ENCODE peak calls at places on chromosomes 4 and X, in seven cellular contexts. One of them, this sample, is unnamed.

GRCh38 chr4:149353241-149353640 is 462.4 kb downstream of the IQCM start:
- DNase-seq in MCF 10A: no peak
- DNase-seq in WTC11: no peak
- DNase-seq in right atrium auricular region: no peak
- DNase-seq in fibroblast of mammary gland: peak
- DNase-seq in bronchial epithelial cell: peak
- DNase-seq in PC-3: peak
- DNase-seq in this sample: no peak

GRCh38 chrX:70970482-70970999 is 39.6 kb upstream of the SLC7A3 start:
- DNase-seq in bronchial epithelial cell: peak
- DNase-seq in MCF 10A: peak
- DNase-seq in fibroblast of mammary gland: peak
- DNase-seq in right atrium auricular region: no peak
- DNase-seq in PC-3: peak
- DNase-seq in WTC11: no peak
- DNase-seq in this sample: no peak

GRCh38 chr4:177116161-177116560 is 193.5 kb upstream of the NEIL3 start:
- DNase-seq in WTC11: no peak
- DNase-seq in fibroblast of mammary gland: no peak
- DNase-seq in MCF 10A: no peak
- DNase-seq in right atrium auricular region: no peak
- DNase-seq in bronchial epithelial cell: no peak
- DNase-seq in PC-3: no peak
- DNase-seq in this sample: no peak

GRCh38 chr4:119286377-119287002 is 35.4 kb downstream of the FABP2 start:
- DNase-seq in fibroblast of mammary gland: peak
- DNase-seq in PC-3: peak
- DNase-seq in WTC11: no peak
- DNase-seq in bronchial epithelial cell: peak
- DNase-seq in right atrium auricular region: no peak
- DNase-seq in MCF 10A: peak
- DNase-seq in this sample: no peak

GRCh38 chr4:3324093-3324815 is 31.4 kb downstream of the RGS12 start:
- DNase-seq in fibroblast of mammary gland: no peak
- DNase-seq in right atrium auricular region: peak
- DNase-seq in WTC11: peak
- DNase-seq in PC-3: no peak
- DNase-seq in MCF 10A: no peak
- DNase-seq in bronchial epithelial cell: no peak
- DNase-seq in this sample: no peak

GRCh38 chrX:12721042-12721441 is 70.2 kb upstream of the PRPS2 start:
- DNase-seq in bronchial epithelial cell: no peak
- DNase-seq in WTC11: peak
- DNase-seq in PC-3: peak
- DNase-seq in right atrium auricular region: no peak
- DNase-seq in MCF 10A: no peak
- DNase-seq in fibroblast of mammary gland: no peak
- DNase-seq in this sample: no peak

GRCh38 chr4:38160487-38161207 is 200.4 kb downstream of the PTTG2 start:
- DNase-seq in MCF 10A: peak
- DNase-seq in WTC11: no peak
- DNase-seq in PC-3: peak
- DNase-seq in right atrium auricular region: peak
- DNase-seq in fibroblast of mammary gland: peak
- DNase-seq in bronchial epithelial cell: peak
- DNase-seq in this sample: no peak

GRCh38 chr4:86130160-86130933 is 229.5 kb downstream of the MAPK10 start:
- DNase-seq in right atrium auricular region: no peak
- DNase-seq in WTC11: no peak
- DNase-seq in fibroblast of mammary gland: no peak
- DNase-seq in MCF 10A: no peak
- DNase-seq in PC-3: no peak
- DNase-seq in bronchial epithelial cell: no peak
- DNase-seq in this sample: no peak

GRCh38 chr4:112775801-112776200 is 138.9 kb downstream of the LARP7 start:
- DNase-seq in bronchial epithelial cell: peak
- DNase-seq in fibroblast of mammary gland: no peak
- DNase-seq in MCF 10A: peak
- DNase-seq in PC-3: no peak
- DNase-seq in right atrium auricular region: no peak
- DNase-seq in WTC11: no peak
- DNase-seq in this sample: no peak

DNA sequence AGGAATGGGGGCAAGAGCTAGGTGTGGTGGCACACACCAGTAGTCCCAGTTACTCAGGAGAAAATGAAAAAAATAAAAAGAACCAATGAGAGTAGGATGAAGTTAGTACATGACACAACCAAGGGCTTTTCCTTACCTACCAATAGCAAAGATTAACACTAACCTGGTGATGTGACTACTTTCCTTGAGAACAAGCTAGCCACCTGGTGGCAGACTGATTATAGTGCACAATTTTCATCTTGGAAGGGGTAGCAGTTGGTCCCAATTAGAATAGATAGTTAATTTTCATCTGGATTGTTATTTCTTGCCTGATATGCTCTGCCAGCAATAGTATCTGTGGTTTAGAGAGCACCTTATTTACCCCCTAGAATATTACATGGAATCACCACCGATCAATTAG is 1216.8 kb upstream of the PABPC4L start:
- DNase-seq in bronchial epithelial cell: peak
- DNase-seq in PC-3: peak
- DNase-seq in MCF 10A: peak
- DNase-seq in fibroblast of mammary gland: no peak
- DNase-seq in WTC11: peak
- DNase-seq in right atrium auricular region: no peak
- DNase-seq in this sample: no peak
- TF ChIP-seq CTCF in bronchial epithelial cell: peak
- TF ChIP-seq CTCF in PC-3: peak
- TF ChIP-seq CTCF in MCF 10A: peak
- TF ChIP-seq CTCF in fibroblast of mammary gland: peak
- TF ChIP-seq CTCF in WTC11: peak
- TF ChIP-seq CTCF in right atrium auricular region: no peak
- TF ChIP-seq CTCF in this sample: no peak

DNA sequence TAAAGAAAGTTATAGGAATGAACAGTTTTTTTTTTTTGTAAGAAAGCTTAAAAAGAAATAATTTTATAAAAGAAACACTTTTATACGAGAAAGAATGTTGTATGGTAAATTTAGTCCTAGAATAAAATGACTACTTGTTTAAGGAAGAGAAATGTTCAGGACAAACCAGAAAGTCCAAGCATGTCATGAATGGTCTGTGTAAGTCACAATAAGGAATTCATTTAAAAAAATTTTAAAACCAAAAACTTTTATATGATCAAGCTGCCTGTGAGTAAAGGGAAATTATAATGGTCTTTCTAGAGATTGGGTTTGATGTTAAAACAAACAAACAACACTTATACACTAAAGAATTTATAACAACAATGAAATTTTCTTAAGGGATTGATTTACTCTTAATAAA is 858.9 kb upstream of the PCDH7 start:
- DNase-seq in fibroblast of mammary gland: peak
- DNase-seq in PC-3: peak
- DNase-seq in bronchial epithelial cell: no peak
- DNase-seq in right atrium auricular region: no peak
- DNase-seq in MCF 10A: peak
- DNase-seq in WTC11: no peak
- DNase-seq in this sample: no peak
- TF ChIP-seq CTCF in fibroblast of mammary gland: no peak
- TF ChIP-seq CTCF in PC-3: no peak
- TF ChIP-seq CTCF in bronchial epithelial cell: no peak
- TF ChIP-seq CTCF in right atrium auricular region: no peak
- TF ChIP-seq CTCF in MCF 10A: no peak
- TF ChIP-seq CTCF in WTC11: no peak
- TF ChIP-seq CTCF in this sample: no peak

GRCh38 chrX:3820170-3820569 is 106.7 kb upstream of the PRKX start:
- DNase-seq in MCF 10A: peak
- DNase-seq in bronchial epithelial cell: peak
- DNase-seq in fibroblast of mammary gland: peak
- DNase-seq in WTC11: no peak
- DNase-seq in PC-3: peak
- DNase-seq in right atrium auricular region: no peak
- DNase-seq in this sample: no peak
- TF ChIP-seq CTCF in MCF 10A: no peak
- TF ChIP-seq CTCF in bronchial epithelial cell: no peak
- TF ChIP-seq CTCF in fibroblast of mammary gland: no peak
- TF ChIP-seq CTCF in WTC11: no peak
- TF ChIP-seq CTCF in PC-3: no peak
- TF ChIP-seq CTCF in right atrium auricular region: no peak
- TF ChIP-seq CTCF in this sample: no peak

GRCh38 chr4:67668315-67668714 is 32.6 kb downstream of the UBA6 start:
- DNase-seq in MCF 10A: no peak
- DNase-seq in PC-3: no peak
- DNase-seq in bronchial epithelial cell: no peak
- DNase-seq in fibroblast of mammary gland: no peak
- DNase-seq in WTC11: no peak
- DNase-seq in right atrium auricular region: no peak
- DNase-seq in this sample: no peak

GRCh38 chr4:67678612-67679011 is 22.3 kb downstream of the UBA6 start:
- DNase-seq in right atrium auricular region: no peak
- DNase-seq in PC-3: no peak
- DNase-seq in fibroblast of mammary gland: no peak
- DNase-seq in WTC11: no peak
- DNase-seq in MCF 10A: no peak
- DNase-seq in bronchial epithelial cell: no peak
- DNase-seq in this sample: no peak

DNA sequence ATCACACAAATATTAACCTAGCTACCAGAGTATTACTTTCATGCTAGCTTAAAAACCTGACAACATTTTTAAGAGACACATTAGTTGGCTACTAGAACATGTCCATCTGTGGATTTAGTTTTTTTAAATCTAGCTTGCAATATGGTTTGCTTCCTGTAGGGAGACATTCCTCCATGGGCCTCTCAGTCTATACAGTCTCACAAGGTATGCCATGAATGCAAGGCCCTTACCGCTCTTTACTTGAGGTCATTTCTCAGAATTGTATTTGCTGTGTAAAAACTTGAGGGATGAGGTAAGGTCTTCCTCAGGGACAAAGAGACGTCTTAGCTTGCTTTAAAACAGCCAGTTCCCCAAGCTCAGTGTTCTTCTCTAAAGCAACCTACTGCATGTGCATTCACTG is 26.9 kb downstream of the UBA6 start:
- DNase-seq in right atrium auricular region: no peak
- DNase-seq in PC-3: peak
- DNase-seq in MCF 10A: no peak
- DNase-seq in bronchial epithelial cell: no peak
- DNase-seq in fibroblast of mammary gland: no peak
- DNase-seq in WTC11: no peak
- DNase-seq in this sample: no peak
- TF ChIP-seq CTCF in right atrium auricular region: no peak
- TF ChIP-seq CTCF in PC-3: peak
- TF ChIP-seq CTCF in MCF 10A: no peak
- TF ChIP-seq CTCF in bronchial epithelial cell: no peak
- TF ChIP-seq CTCF in fibroblast of mammary gland: no peak
- TF ChIP-seq CTCF in WTC11: no peak
- TF ChIP-seq CTCF in this sample: no peak

GRCh38 chr4:71944956-71945355 is 86.8 kb upstream of the NPFFR2 start:
- DNase-seq in bronchial epithelial cell: peak
- DNase-seq in WTC11: no peak
- DNase-seq in fibroblast of mammary gland: peak
- DNase-seq in PC-3: peak
- DNase-seq in right atrium auricular region: no peak
- DNase-seq in MCF 10A: peak
- DNase-seq in this sample: no peak

GRCh38 chr4:71945791-71946190 is 86.0 kb upstream of the NPFFR2 start:
- DNase-seq in right atrium auricular region: no peak
- DNase-seq in fibroblast of mammary gland: no peak
- DNase-seq in WTC11: no peak
- DNase-seq in PC-3: no peak
- DNase-seq in bronchial epithelial cell: no peak
- DNase-seq in MCF 10A: no peak
- DNase-seq in this sample: no peak

GRCh38 chr4:71938776-71939175 is 93.0 kb upstream of the NPFFR2 start:
- DNase-seq in MCF 10A: peak
- DNase-seq in bronchial epithelial cell: peak
- DNase-seq in WTC11: no peak
- DNase-seq in right atrium auricular region: no peak
- DNase-seq in fibroblast of mammary gland: peak
- DNase-seq in PC-3: no peak
- DNase-seq in this sample: no peak

DNA sequence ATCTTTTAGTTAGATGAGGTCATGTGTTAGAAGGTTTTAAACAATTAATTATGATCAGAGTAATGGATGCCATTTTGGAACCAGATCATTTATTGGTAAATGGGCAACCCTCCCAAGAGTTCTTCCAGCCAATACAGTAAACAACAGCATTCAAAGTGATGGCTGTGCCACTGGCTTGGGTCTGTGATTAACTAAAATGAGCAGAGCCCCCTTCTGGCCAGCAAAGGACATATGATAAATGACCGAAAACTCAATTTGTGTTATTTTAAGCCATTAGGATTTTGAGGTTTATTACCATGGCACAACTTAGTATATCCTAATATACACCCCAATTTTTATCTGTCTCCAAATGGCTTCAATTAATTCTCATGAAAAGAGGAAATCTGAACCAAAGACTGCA is 90.8 kb upstream of the NPFFR2 start:
- DNase-seq in fibroblast of mammary gland: peak
- DNase-seq in PC-3: peak
- DNase-seq in right atrium auricular region: no peak
- DNase-seq in MCF 10A: peak
- DNase-seq in bronchial epithelial cell: peak
- DNase-seq in WTC11: peak
- DNase-seq in this sample: no peak
- TF ChIP-seq CTCF in fibroblast of mammary gland: peak
- TF ChIP-seq CTCF in PC-3: peak
- TF ChIP-seq CTCF in right atrium auricular region: no peak
- TF ChIP-seq CTCF in MCF 10A: peak
- TF ChIP-seq CTCF in bronchial epithelial cell: peak
- TF ChIP-seq CTCF in WTC11: no peak
- TF ChIP-seq CTCF in this sample: no peak

GRCh38 chr4:110149089-110149488 is 49.3 kb downstream of the ELOVL6 start:
- DNase-seq in PC-3: no peak
- DNase-seq in MCF 10A: no peak
- DNase-seq in fibroblast of mammary gland: no peak
- DNase-seq in WTC11: no peak
- DNase-seq in right atrium auricular region: no peak
- DNase-seq in bronchial epithelial cell: no peak
- DNase-seq in this sample: no peak
- TF ChIP-seq CTCF in PC-3: no peak
- TF ChIP-seq CTCF in MCF 10A: no peak
- TF ChIP-seq CTCF in fibroblast of mammary gland: no peak
- TF ChIP-seq CTCF in WTC11: no peak
- TF ChIP-seq CTCF in right atrium auricular region: no peak
- TF ChIP-seq CTCF in bronchial epithelial cell: no peak
- TF ChIP-seq CTCF in this sample: no peak

DNA sequence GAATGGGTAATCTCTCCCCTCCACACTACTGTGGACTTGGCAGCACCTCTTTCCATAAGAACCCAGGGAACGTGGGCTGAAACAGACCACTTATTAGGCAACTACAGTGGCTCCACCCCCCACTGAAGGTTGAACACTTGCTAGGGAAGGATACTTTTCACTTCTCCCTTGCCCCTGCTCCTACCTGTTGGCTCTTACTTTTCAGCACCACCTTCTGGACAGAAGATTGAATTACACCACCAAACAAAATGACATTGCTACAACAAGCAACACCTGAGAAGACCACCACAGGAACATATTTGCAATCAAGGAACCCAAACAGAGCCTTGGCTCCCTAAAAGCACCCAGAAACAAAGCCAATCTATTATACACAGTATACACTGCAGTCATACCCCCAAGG is 132.1 kb upstream of the CXCL13 start:
- DNase-seq in fibroblast of mammary gland: peak
- DNase-seq in WTC11: peak
- DNase-seq in right atrium auricular region: no peak
- DNase-seq in MCF 10A: peak
- DNase-seq in PC-3: peak
- DNase-seq in bronchial epithelial cell: peak
- DNase-seq in this sample: no peak
- TF ChIP-seq CTCF in fibroblast of mammary gland: peak
- TF ChIP-seq CTCF in WTC11: peak
- TF ChIP-seq CTCF in right atrium auricular region: no peak
- TF ChIP-seq CTCF in MCF 10A: peak
- TF ChIP-seq CTCF in PC-3: peak
- TF ChIP-seq CTCF in bronchial epithelial cell: peak
- TF ChIP-seq CTCF in this sample: no peak

GRCh38 chrX:133726211-133726630 is 259.2 kb downstream of the GPC3 start:
- DNase-seq in MCF 10A: peak
- DNase-seq in bronchial epithelial cell: peak
- DNase-seq in fibroblast of mammary gland: peak
- DNase-seq in PC-3: peak
- DNase-seq in right atrium auricular region: no peak
- DNase-seq in WTC11: no peak
- DNase-seq in this sample: no peak
- TF ChIP-seq CTCF in MCF 10A: no peak
- TF ChIP-seq CTCF in bronchial epithelial cell: no peak
- TF ChIP-seq CTCF in fibroblast of mammary gland: no peak
- TF ChIP-seq CTCF in PC-3: no peak
- TF ChIP-seq CTCF in right atrium auricular region: no peak
- TF ChIP-seq CTCF in WTC11: no peak
- TF ChIP-seq CTCF in this sample: no peak